ENCODE peak calls at places on chromosomes 16 and 17, in six cellular contexts. V is HCT116, P is H1, A is K562, K is HepG2, L is GM12878. R is an unnamed sample.

GRCh38 chr17:48973806-48974205 is 5.4 kb upstream of the GIP start:
- DNase-seq in L (no peak), A (peak), V (no peak), P (no peak), K (no peak), R (no peak)

GRCh38 chr16:16025214-16025968 is 76.0 kb downstream of the ABCC1 start:
- DNase-seq in L (no peak), P (no peak), V (no peak), K (no peak), A (peak), R (no peak)

GRCh38 chr17:41957869-41958231 is 8.7 kb upstream of the CNP start:
- DNase-seq in L (no peak), V (no peak), P (no peak), A (no peak), K (no peak), R (no peak)

GRCh38 chr16:72637306-72637705 is 410.6 kb downstream of the ZFHX3 start:
- DNase-seq in V (no peak), A (no peak), P (no peak), L (no peak), K (no peak), R (no peak)

GRCh38 chr17:72030067-72030899 is 90.5 kb upstream of the SOX9 start:
- DNase-seq in A (no peak), V (no peak), L (peak), K (peak), P (peak), R (peak)

GRCh38 chr16:11259288-11259621 is 3.3 kb upstream of the SOCS1 start:
- DNase-seq in P (no peak), A (no peak), V (no peak), K (no peak), L (no peak), R (no peak)

GRCh38 chr16:48218473-48218872 is 25.6 kb upstream of the LONP2 start:
- DNase-seq in K (no peak), V (no peak), P (no peak), L (no peak), A (no peak), R (no peak)

GRCh38 chr16:78200623-78201096 is 101.2 kb downstream of the WWOX start:
- DNase-seq in P (no peak), A (no peak), L (no peak), K (peak), V (no peak), R (no peak)

GRCh38 chr17:19254651-19255050 is 17.5 kb downstream of the EPN2 start:
- DNase-seq in P (no peak), V (no peak), K (no peak), L (no peak), A (no peak), R (no peak)

GRCh38 chr17:78935419-78936323 is 10.5 kb upstream of the TIMP2 start:
- DNase-seq in P (no peak), V (no peak), K (no peak), A (no peak), L (no peak), R (no peak)

GRCh38 chr16:81445926-81446317 is 1.3 kb downstream of the CMIP start:
- DNase-seq in L (no peak), P (no peak), V (no peak), K (no peak), A (no peak), R (no peak)

GRCh38 chr16:47359478-47359877 is 101.4 kb downstream of the ITFG1 start:
- DNase-seq in P (no peak), K (no peak), V (no peak), A (no peak), L (no peak), R (no peak)

GRCh38 chr17:39605492-39606433 is 2.0 kb downstream of the NEUROD2 start:
- DNase-seq in V (no peak), P (no peak), A (no peak), K (no peak), L (no peak), R (no peak)

GRCh38 chr16:1541293-1542165 is 8.1 kb downstream of the TMEM204 start:
- DNase-seq in K (no peak), P (no peak), V (no peak), A (no peak), L (no peak), R (no peak)

GRCh38 chr17:12983986-12984932 is 33.6 kb downstream of the ELAC2 start:
- DNase-seq in P (no peak), K (no peak), V (no peak), A (no peak), L (no peak), R (no peak)

GRCh38 chr16:61014869-61015268 is 1021.4 kb downstream of the CDH8 start:
- DNase-seq in K (no peak), P (no peak), L (no peak), A (no peak), V (no peak), R (peak)

GRCh38 chr17:76485569-76485968 is 15.7 kb downstream of the RHBDF2 start:
- DNase-seq in A (no peak), V (no peak), K (no peak), P (no peak), L (no peak), R (no peak)

GRCh38 chr16:51822471-51822870 is 671.4 kb upstream of the SALL1 start:
- DNase-seq in A (no peak), P (no peak), L (no peak), V (no peak), K (no peak), R (no peak)

GRCh38 chr16:53612003-53612402 is 91.7 kb downstream of the RPGRIP1L start:
- DNase-seq in L (no peak), V (no peak), P (no peak), K (peak), A (no peak), R (no peak)

GRCh38 chr17:59311051-59311468 is 20.4 kb upstream of the YPEL2 start:
- DNase-seq in K (peak), V (peak), A (peak), P (no peak), L (peak), R (no peak)

GRCh38 chr17:59666235-59666634 is 41.0 kb downstream of the PTRH2 start:
- DNase-seq in V (no peak), K (no peak), L (no peak), P (no peak), A (no peak), R (no peak)

GRCh38 chr16:84608281-84608680 is 9.6 kb downstream of the COTL1 start:
- DNase-seq in K (no peak), L (no peak), V (no peak), P (no peak), A (no peak), R (no peak)

GRCh38 chr17:21061971-21062526 is 19.2 kb upstream of the USP22 start:
- DNase-seq in K (no peak), L (peak), A (no peak), P (no peak), V (no peak), R (no peak)

GRCh38 chr17:75159196-75160031 is 5.1 kb upstream of the JPT1 start:
- DNase-seq in K (no peak), L (no peak), V (peak), P (no peak), A (no peak), R (no peak)

GRCh38 chr17:32914181-32914580 is 13.8 kb upstream of the TMEM98 start:
- DNase-seq in P (no peak), V (no peak), K (no peak), A (no peak), L (no peak), R (no peak)

GRCh38 chr16:7765079-7765550 is 432.5 kb downstream of the RBFOX1 start:
- DNase-seq in A (no peak), L (no peak), V (no peak), P (peak), K (no peak), R (peak)

DNA sequence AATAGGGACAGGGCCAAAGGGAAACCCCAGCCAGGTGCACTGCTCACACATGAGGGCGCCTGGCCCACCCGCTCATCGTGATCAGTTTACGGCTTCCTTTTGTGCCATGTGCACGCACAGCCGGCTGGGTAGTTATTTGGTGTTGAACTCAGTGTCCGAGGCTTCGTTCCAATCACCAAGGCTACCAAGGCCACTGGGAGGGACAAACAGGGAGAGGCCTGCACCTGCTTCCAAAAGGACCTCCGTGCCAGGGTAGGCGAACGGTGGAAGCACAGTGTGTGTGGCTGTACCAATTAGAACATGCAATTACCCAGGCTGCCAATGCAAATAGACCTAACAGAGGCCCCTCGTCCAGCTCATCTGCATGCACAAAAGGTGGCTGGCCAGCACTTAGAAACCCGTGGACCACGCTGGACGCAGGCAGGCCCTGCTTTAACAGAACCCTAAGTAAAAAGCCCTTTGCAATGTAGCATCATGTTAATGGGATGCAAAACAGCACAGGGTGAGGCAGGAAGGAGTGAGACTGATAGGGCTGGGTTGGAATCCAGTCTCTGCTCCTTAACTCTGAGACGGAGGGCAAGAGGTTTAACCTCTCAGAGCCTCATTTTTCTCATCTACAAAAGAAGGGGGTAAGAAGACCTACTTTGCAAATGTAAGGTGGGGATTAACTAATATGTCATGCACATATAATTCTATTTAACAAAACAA is 204.0 kb downstream of the XYLT1 start:
- DNase-seq in K (no peak), V (no peak), P (no peak), A (no peak), L (no peak), R (peak)
- TF ChIP-seq ZNF274 in K (no peak), V (no peak), P (no peak), A (no peak), L (no peak), R (no peak)

GRCh38 chr16:85735225-85735722 is 15.6 kb downstream of the C16orf74 start:
- DNase-seq in V (no peak), L (peak), K (no peak), P (no peak), A (no peak), R (no peak)
- H3K4me3 ChIP-seq in V (no peak), L (no peak), K (no peak), P (no peak), A (no peak), R (no peak)

GRCh38 chr17:11383157-11383556 is 142.1 kb downstream of the SHISA6 start:
- DNase-seq in K (no peak), V (no peak), L (no peak), P (no peak), A (no peak), R (no peak)

GRCh38 chr17:11384131-11384530 is 143.1 kb downstream of the SHISA6 start:
- DNase-seq in K (no peak), V (no peak), L (no peak), P (no peak), A (no peak), R (no peak)

DNA sequence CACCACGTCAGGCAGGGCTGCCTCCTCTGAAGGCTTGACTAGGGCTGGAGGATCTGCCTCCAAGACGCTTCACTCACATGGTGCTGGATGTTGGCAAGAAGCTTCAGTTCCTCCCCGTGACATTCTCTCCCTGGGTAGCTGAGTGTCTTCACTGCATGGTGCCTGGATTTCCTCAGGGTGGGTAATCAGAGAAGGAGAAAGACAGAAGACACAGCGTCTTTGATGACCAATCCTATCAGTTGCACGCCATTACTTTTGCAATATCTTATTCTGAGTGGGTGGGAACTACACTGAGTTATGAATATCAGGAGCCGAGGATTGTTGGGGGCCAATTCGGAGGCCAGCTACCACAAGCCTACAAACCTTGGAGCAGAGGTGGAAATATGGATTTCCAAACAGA is 139.7 kb downstream of the SHISA6 start:
- DNase-seq in V (no peak), K (no peak), A (no peak), P (no peak), L (no peak), R (no peak)
- TF ChIP-seq ZNF274 in V (no peak), K (no peak), A (no peak), P (no peak), L (no peak), R (no peak)

GRCh38 chr17:7927596-7927995 is 2.1 kb downstream of the KCNAB3 start:
- DNase-seq in L (no peak), K (no peak), V (no peak), A (no peak), P (no peak), R (no peak)

GRCh38 chr17:7923290-7923628 is 6.4 kb downstream of the KCNAB3 start:
- DNase-seq in K (no peak), P (no peak), L (no peak), V (no peak), A (no peak), R (no peak)

GRCh38 chr17:7916799-7917198 is 710 bp upstream of the RNF227 start:
- DNase-seq in L (no peak), P (no peak), A (no peak), K (peak), V (no peak), R (no peak)

GRCh38 chr17:7922499-7923289 is 6.6 kb upstream of the RNF227 start:
- DNase-seq in K (no peak), V (no peak), L (no peak), A (no peak), P (no peak), R (no peak)
- H3K4me3 ChIP-seq in K (no peak), V (no peak), L (no peak), A (no peak), P (peak), R (no peak)

DNA sequence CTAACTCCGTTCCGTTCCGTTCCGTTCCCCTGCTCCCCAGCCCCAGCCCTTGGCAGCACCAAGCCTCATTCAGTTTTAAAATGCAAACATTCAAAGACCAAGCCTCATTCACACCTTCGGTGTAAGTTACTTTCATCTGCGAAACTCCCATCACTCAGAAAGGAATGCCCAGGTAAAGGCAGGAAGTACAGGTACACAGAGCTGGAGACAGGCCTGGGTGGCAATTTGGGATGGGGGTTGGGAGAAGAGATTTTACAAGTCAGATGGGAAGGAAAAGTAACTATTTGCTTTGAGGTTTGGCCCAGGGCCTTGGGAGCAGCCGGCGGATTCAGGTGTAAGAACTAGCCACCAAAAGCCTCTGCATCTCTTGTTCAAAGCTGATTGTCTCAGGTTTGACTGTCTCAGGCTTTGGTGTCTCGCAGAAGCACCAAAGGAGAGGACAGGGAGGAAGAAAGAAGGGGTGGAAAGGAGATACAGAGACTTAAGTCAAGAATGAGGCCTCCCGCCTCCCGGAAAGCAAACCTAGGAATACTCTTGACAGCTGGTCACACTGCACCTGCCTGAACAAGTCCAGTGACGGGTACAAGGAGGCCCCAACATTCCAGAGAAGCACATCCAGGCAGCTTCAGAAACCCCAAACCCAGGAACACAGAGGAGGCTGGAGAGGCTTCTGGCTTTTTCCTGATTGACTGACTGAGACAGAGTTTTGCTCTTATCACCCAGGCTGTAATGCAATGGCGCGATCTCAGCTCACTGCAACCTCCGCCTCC is 54.7 kb downstream of the NXN start:
- DNase-seq in L (no peak), K (no peak), A (no peak), V (no peak), P (no peak), R (no peak)
- TF ChIP-seq ZNF274 in L (no peak), K (no peak), A (no peak), V (no peak), P (no peak), R (no peak)

DNA sequence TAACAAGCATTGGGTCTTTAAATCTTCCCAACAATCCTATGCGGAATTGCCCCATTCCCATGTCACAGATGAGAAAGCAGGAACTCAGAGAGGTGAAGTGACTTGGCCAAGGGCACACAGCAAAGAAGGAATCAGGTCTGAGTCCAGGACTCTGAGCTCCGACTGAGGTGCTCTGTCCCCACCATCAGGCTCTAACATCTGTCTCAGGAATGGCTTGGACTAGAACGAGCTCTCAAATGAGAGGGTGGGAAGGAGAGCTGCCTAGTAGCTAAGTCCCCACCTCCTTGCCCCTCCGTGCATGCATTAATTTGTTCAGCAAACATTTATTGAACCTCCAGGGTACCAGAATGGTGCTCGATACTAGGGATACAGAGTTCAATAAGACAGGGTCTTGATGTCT is 26.7 kb downstream of the ABCC3 start:
- DNase-seq in P (no peak), K (no peak), L (no peak), V (no peak), A (peak), R (no peak)
- H3K4me3 ChIP-seq in P (no peak), K (no peak), L (no peak), V (peak), A (no peak), R (no peak)

GRCh38 chr17:82351713-82352488 is 7.1 kb upstream of the TEX19 start:
- DNase-seq in A (peak), K (peak), L (no peak), V (peak), P (peak), R (peak)
- TF ChIP-seq ZNF274 in A (no peak), K (peak), L (no peak), V (no peak), P (no peak), R (no peak)